ENCODE peak calls at places on chromosomes 2 and 18, in five cellular contexts. One of them, this sample, is unnamed.

GRCh38 chr2:236215196-236215595 is 47.0 kb upstream of the GBX2 start:
- DNase-seq in fibroblast of villous mesenchyme: no peak
- DNase-seq in HFFc6: no peak
- DNase-seq in lung: peak
- DNase-seq in Calu3: peak
- DNase-seq in this sample: no peak

GRCh38 chr18:808086-808485 is 4.0 kb downstream of the YES1 start:
- DNase-seq in fibroblast of villous mesenchyme: no peak
- DNase-seq in HFFc6: no peak
- DNase-seq in lung: no peak
- DNase-seq in Calu3: no peak
- DNase-seq in this sample: no peak

GRCh38 chr18:32175265-32175664 is 14.6 kb upstream of the MEP1B start:
- DNase-seq in fibroblast of villous mesenchyme: no peak
- DNase-seq in HFFc6: no peak
- DNase-seq in lung: no peak
- DNase-seq in Calu3: no peak
- DNase-seq in this sample: no peak

GRCh38 chr2:176554107-176555048 is 285.1 kb downstream of the MTX2 start:
- DNase-seq in fibroblast of villous mesenchyme: peak
- DNase-seq in HFFc6: peak
- DNase-seq in lung: peak
- DNase-seq in Calu3: peak
- DNase-seq in this sample: peak

GRCh38 chr2:171575606-171576005 is 53.3 kb downstream of the CYBRD1 start:
- DNase-seq in fibroblast of villous mesenchyme: no peak
- DNase-seq in HFFc6: no peak
- DNase-seq in lung: peak
- DNase-seq in Calu3: no peak
- DNase-seq in this sample: no peak

GRCh38 chr18:32366586-32367538 is 103.8 kb downstream of the GAREM1 start:
- DNase-seq in fibroblast of villous mesenchyme: peak
- DNase-seq in HFFc6: no peak
- DNase-seq in lung: no peak
- DNase-seq in Calu3: peak
- DNase-seq in this sample: no peak

GRCh38 chr2:231590614-231591013 is 2.0 kb upstream of the TEX44 start:
- DNase-seq in fibroblast of villous mesenchyme: no peak
- DNase-seq in HFFc6: no peak
- DNase-seq in lung: no peak
- DNase-seq in Calu3: no peak
- DNase-seq in this sample: no peak

GRCh38 chr2:175929850-175930249 is 72.2 kb downstream of the LNPK start:
- DNase-seq in fibroblast of villous mesenchyme: peak
- DNase-seq in HFFc6: peak
- DNase-seq in lung: no peak
- DNase-seq in Calu3: no peak
- DNase-seq in this sample: no peak

GRCh38 chr2:88181511-88181910 is 11.4 kb downstream of the THNSL2 start:
- DNase-seq in fibroblast of villous mesenchyme: peak
- DNase-seq in HFFc6: no peak
- DNase-seq in lung: no peak
- DNase-seq in Calu3: no peak
- DNase-seq in this sample: no peak

GRCh38 chr2:64644240-64645013 is 9.3 kb downstream of the SERTAD2 start:
- DNase-seq in fibroblast of villous mesenchyme: peak
- DNase-seq in HFFc6: peak
- DNase-seq in lung: peak
- DNase-seq in Calu3: peak
- DNase-seq in this sample: peak

GRCh38 chr2:165563468-165564225 is 94.1 kb downstream of the CSRNP3 start:
- DNase-seq in fibroblast of villous mesenchyme: no peak
- DNase-seq in HFFc6: no peak
- DNase-seq in lung: no peak
- DNase-seq in Calu3: peak
- DNase-seq in this sample: no peak

GRCh38 chr2:188527110-188527509 is 235.4 kb downstream of the GULP1 start:
- DNase-seq in fibroblast of villous mesenchyme: peak
- DNase-seq in HFFc6: no peak
- DNase-seq in lung: no peak
- DNase-seq in Calu3: no peak
- DNase-seq in this sample: no peak

GRCh38 chr2:184597571-184597980 is 753 bp upstream of the ZNF804A start:
- DNase-seq in fibroblast of villous mesenchyme: peak
- DNase-seq in HFFc6: peak
- DNase-seq in lung: peak
- DNase-seq in Calu3: no peak
- DNase-seq in this sample: peak

GRCh38 chr18:12246849-12247808 is 7.0 kb upstream of the CIDEA start:
- DNase-seq in fibroblast of villous mesenchyme: peak
- DNase-seq in HFFc6: no peak
- DNase-seq in lung: no peak
- DNase-seq in Calu3: no peak
- DNase-seq in this sample: peak

GRCh38 chr18:10368456-10369453 is 85.7 kb upstream of the APCDD1 start:
- DNase-seq in fibroblast of villous mesenchyme: no peak
- DNase-seq in HFFc6: no peak
- DNase-seq in lung: no peak
- DNase-seq in Calu3: no peak
- DNase-seq in this sample: no peak

GRCh38 chr2:232028631-232029030 is 67.1 kb downstream of the DIS3L2 start:
- DNase-seq in fibroblast of villous mesenchyme: peak
- DNase-seq in HFFc6: no peak
- DNase-seq in lung: no peak
- DNase-seq in Calu3: no peak
- DNase-seq in this sample: no peak

GRCh38 chr18:21740724-21741510 is at the start of gene MIB1:
- DNase-seq in fibroblast of villous mesenchyme: no peak
- DNase-seq in HFFc6: no peak
- DNase-seq in lung: no peak
- DNase-seq in Calu3: no peak
- DNase-seq in this sample: peak

GRCh38 chr2:112073875-112074274 is 18.8 kb downstream of the TMEM87B start:
- DNase-seq in fibroblast of villous mesenchyme: no peak
- DNase-seq in HFFc6: peak
- DNase-seq in lung: no peak
- DNase-seq in Calu3: no peak
- DNase-seq in this sample: no peak

GRCh38 chr2:159137511-159138101 is 148.9 kb downstream of the WDSUB1 start:
- DNase-seq in fibroblast of villous mesenchyme: no peak
- DNase-seq in HFFc6: no peak
- DNase-seq in lung: no peak
- DNase-seq in Calu3: no peak
- DNase-seq in this sample: no peak

GRCh38 chr2:239216614-239217273 is 184.1 kb downstream of the HDAC4 start:
- DNase-seq in fibroblast of villous mesenchyme: no peak
- DNase-seq in HFFc6: no peak
- DNase-seq in lung: no peak
- DNase-seq in Calu3: no peak
- DNase-seq in this sample: no peak

GRCh38 chr2:232652505-232652851 is 19.1 kb downstream of the EFHD1 start:
- DNase-seq in fibroblast of villous mesenchyme: no peak
- DNase-seq in HFFc6: peak
- DNase-seq in lung: no peak
- DNase-seq in Calu3: no peak
- DNase-seq in this sample: no peak

GRCh38 chr2:201228271-201228911 is 31.9 kb upstream of the CASP8 start:
- DNase-seq in fibroblast of villous mesenchyme: peak
- DNase-seq in HFFc6: no peak
- DNase-seq in lung: no peak
- DNase-seq in Calu3: no peak
- DNase-seq in this sample: no peak

GRCh38 chr18:32010124-32010745 is 8.4 kb upstream of the RNF125 start:
- DNase-seq in fibroblast of villous mesenchyme: no peak
- DNase-seq in HFFc6: no peak
- DNase-seq in lung: no peak
- DNase-seq in Calu3: peak
- DNase-seq in this sample: no peak

GRCh38 chr2:80014637-80015036 is 289.9 kb downstream of the LRRTM1 start:
- DNase-seq in fibroblast of villous mesenchyme: no peak
- DNase-seq in HFFc6: peak
- DNase-seq in lung: no peak
- DNase-seq in Calu3: no peak
- DNase-seq in this sample: no peak

GRCh38 chr2:54606393-54606973 is 117.0 kb upstream of the EML6 start:
- DNase-seq in fibroblast of villous mesenchyme: no peak
- DNase-seq in HFFc6: no peak
- DNase-seq in lung: no peak
- DNase-seq in Calu3: no peak
- DNase-seq in this sample: no peak

GRCh38 chr2:188042412-188042811 is 249.3 kb upstream of the GULP1 start:
- DNase-seq in fibroblast of villous mesenchyme: peak
- DNase-seq in HFFc6: peak
- DNase-seq in lung: no peak
- DNase-seq in Calu3: peak
- DNase-seq in this sample: no peak

GRCh38 chr2:60868589-60869273 is 12.6 kb upstream of the REL start:
- DNase-seq in fibroblast of villous mesenchyme: no peak
- DNase-seq in HFFc6: no peak
- DNase-seq in lung: no peak
- DNase-seq in Calu3: no peak
- DNase-seq in this sample: no peak

GRCh38 chr2:134148172-134148571 is 105.7 kb upstream of the MGAT5 start:
- DNase-seq in fibroblast of villous mesenchyme: no peak
- DNase-seq in HFFc6: no peak
- DNase-seq in lung: no peak
- DNase-seq in Calu3: no peak
- DNase-seq in this sample: no peak

DNA sequence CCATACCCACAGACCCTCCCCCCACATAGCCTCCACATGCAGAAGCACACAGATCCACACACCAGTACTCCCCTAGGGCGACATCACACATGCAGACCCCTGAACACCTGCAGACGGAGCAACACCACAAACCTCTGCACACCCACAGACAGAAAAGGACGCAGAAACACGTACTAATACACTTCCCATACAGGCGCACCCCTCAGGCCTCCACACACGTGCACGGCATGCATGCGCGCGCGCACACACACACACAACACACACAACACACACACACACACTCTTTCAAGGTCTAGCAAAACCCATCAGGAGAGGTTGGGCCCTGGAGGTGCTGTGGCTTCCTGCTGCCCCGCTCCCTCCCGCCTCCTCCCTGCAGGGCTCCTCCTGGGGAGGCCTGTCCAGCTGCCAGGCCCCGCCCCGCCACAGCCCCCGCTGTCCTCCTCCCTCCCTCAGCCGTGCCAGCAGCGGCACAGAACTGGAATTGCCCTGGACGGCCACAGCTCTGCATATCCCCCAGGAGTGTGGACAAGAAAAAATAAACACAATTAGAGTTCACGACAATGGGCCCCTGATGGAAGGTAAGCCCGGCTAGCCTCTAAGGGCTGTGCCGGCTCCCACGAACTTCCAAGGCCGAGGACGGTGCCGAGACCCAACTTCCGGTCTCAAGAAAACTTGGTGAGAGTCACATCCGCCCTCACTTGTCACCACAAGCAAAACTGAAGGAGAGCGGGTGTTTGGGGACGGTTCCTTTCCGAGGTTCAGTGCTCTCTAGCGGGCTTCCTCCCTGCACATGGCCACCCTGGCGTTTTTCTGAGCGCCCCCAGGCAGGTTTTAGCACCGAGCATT is 6.8 kb downstream of the ZFP36L2 start:
- DNase-seq in fibroblast of villous mesenchyme: peak
- DNase-seq in HFFc6: peak
- DNase-seq in lung: peak
- DNase-seq in Calu3: peak
- DNase-seq in this sample: peak
- TF ChIP-seq CTCF in fibroblast of villous mesenchyme: no peak
- TF ChIP-seq CTCF in HFFc6: no peak
- TF ChIP-seq CTCF in lung: no peak
- TF ChIP-seq CTCF in Calu3: no peak
- TF ChIP-seq CTCF in this sample: no peak

GRCh38 chr2:242088471-242089212 is 219.1 kb downstream of the RTP5 start:
- DNase-seq in fibroblast of villous mesenchyme: peak
- DNase-seq in HFFc6: peak
- DNase-seq in lung: peak
- DNase-seq in Calu3: peak
- DNase-seq in this sample: peak
- TF ChIP-seq CTCF in fibroblast of villous mesenchyme: no peak
- TF ChIP-seq CTCF in HFFc6: no peak
- TF ChIP-seq CTCF in lung: no peak
- TF ChIP-seq CTCF in Calu3: no peak
- TF ChIP-seq CTCF in this sample: no peak

GRCh38 chr2:501130-501529 is 176.1 kb downstream of the TMEM18 start:
- DNase-seq in fibroblast of villous mesenchyme: no peak
- DNase-seq in HFFc6: no peak
- DNase-seq in lung: no peak
- DNase-seq in Calu3: no peak
- DNase-seq in this sample: peak
- TF ChIP-seq CTCF in fibroblast of villous mesenchyme: no peak
- TF ChIP-seq CTCF in HFFc6: no peak
- TF ChIP-seq CTCF in lung: no peak
- TF ChIP-seq CTCF in Calu3: no peak
- TF ChIP-seq CTCF in this sample: peak

GRCh38 chr2:242022550-242023290 is 153.2 kb downstream of the RTP5 start:
- DNase-seq in fibroblast of villous mesenchyme: no peak
- DNase-seq in HFFc6: no peak
- DNase-seq in lung: no peak
- DNase-seq in Calu3: no peak
- DNase-seq in this sample: no peak

GRCh38 chr2:242019344-242019743 is 149.8 kb downstream of the RTP5 start:
- DNase-seq in fibroblast of villous mesenchyme: no peak
- DNase-seq in HFFc6: no peak
- DNase-seq in lung: no peak
- DNase-seq in Calu3: no peak
- DNase-seq in this sample: no peak

GRCh38 chr2:242024751-242025355 is 155.3 kb downstream of the RTP5 start:
- DNase-seq in fibroblast of villous mesenchyme: no peak
- DNase-seq in HFFc6: no peak
- DNase-seq in lung: no peak
- DNase-seq in Calu3: no peak
- DNase-seq in this sample: no peak

GRCh38 chr2:242017086-242017485 is 147.6 kb downstream of the RTP5 start:
- DNase-seq in fibroblast of villous mesenchyme: no peak
- DNase-seq in HFFc6: no peak
- DNase-seq in lung: no peak
- DNase-seq in Calu3: no peak
- DNase-seq in this sample: no peak

DNA sequence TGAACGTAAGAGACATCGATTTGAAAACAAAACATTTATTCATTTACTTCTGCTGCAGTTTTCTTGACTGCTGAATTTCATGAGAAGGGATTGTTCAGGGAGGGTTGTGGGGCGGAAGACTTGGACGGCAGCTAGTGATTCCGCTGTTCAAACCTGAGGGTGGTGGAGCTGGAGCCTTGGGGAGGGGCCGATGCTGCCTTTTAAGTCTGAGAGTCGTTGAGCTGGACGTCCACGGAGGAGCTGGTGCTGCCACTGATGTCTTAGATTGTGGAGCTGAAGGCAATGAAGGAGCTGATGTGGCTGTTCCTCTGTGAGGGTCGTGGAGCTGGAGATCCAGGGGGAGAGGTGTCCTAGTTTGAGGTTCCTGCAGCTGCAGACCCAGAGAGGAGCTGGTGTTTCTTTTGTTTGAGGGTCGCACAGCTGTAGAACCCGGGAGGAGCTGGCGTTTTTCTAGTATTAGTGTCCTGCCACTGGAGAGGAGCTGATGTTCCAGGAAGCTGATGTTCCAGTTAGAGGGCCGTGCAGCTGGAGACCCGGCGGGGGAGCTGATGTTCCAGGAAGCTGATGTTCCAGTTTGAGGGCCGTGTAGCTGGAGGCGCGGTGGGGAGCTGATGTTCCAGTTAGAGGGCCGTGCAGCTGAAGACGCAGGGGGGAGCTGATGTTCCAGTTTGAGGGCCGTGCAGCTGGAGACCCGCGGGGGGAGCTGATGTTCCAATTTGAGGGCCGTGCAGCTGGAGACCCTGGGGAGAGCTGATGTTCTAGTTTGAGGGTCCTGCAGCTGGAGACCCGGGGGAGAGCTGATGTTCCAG is 150.9 kb downstream of the RTP5 start:
- DNase-seq in fibroblast of villous mesenchyme: peak
- DNase-seq in HFFc6: no peak
- DNase-seq in lung: no peak
- DNase-seq in Calu3: peak
- DNase-seq in this sample: no peak
- TF ChIP-seq CTCF in fibroblast of villous mesenchyme: peak
- TF ChIP-seq CTCF in HFFc6: no peak
- TF ChIP-seq CTCF in lung: no peak
- TF ChIP-seq CTCF in Calu3: no peak
- TF ChIP-seq CTCF in this sample: no peak

This sample was measured in endothelial cell.